ENCODE peak calls at places on chromosome X, in five cellular contexts. L is right atrium auricular region; S is renal cortical epithelial cell; N is T-helper 2 cell; U is activated CD8-positive, alpha-beta memory T cell treated with anti-CD3 and anti-CD28 coated beads for 4 hours. J is an unnamed sample.

GRCh38 chrX:8346060-8346459 is 118.6 kb upstream of the VCX3B start:
- DNase-seq in L (no peak), S (peak), N (no peak), U (no peak), J (no peak)

GRCh38 chrX:82589410-82589809 is 918.7 kb upstream of the POU3F4 start:
- DNase-seq in L (no peak), S (peak), N (no peak), U (no peak), J (no peak)

GRCh38 chrX:12891167-12891566 is 15.3 kb upstream of the TLR8 start:
- DNase-seq in L (no peak), S (no peak), N (no peak), U (no peak), J (no peak)

GRCh38 chrX:34562006-34562405 is 95.1 kb downstream of the TMEM47 start:
- DNase-seq in L (no peak), S (peak), N (no peak), U (no peak), J (no peak)

GRCh38 chrX:118271770-118272169 is 74.1 kb upstream of the WDR44 start:
- DNase-seq in L (no peak), S (no peak), N (no peak), U (no peak), J (no peak)

GRCh38 chrX:110914281-110914680 is 118.7 kb upstream of the CHRDL1 start:
- DNase-seq in L (no peak), S (peak), N (no peak), U (no peak), J (no peak)

GRCh38 chrX:22365460-22365859 is 92.7 kb downstream of the CBLL2 start:
- DNase-seq in L (no peak), S (peak), N (no peak), U (no peak), J (no peak)

GRCh38 chrX:134990475-134991473 is at the start of gene SMIM10:
- DNase-seq in L (peak), S (peak), N (no peak), U (no peak), J (peak)

GRCh38 chrX:100350704-100351489 is 59.2 kb downstream of the PCDH19 start:
- DNase-seq in L (no peak), S (no peak), N (no peak), U (no peak), J (no peak)

GRCh38 chrX:40094041-40094899 is 3.5 kb downstream of the BCOR start:
- DNase-seq in L (no peak), S (no peak), N (no peak), U (no peak), J (no peak)